ENCODE peak calls at places on chromosomes 3 and 15, in six cellular contexts. One of them, this sample, is unnamed.

GRCh38 chr3:67437789-67438188 is 216.6 kb downstream of the SUCLG2 start:
- DNase-seq in putamen: no peak
- DNase-seq in DMS 273 treated with DMSO at 0.1 percent for 48 hours: no peak
- DNase-seq in GM12891: no peak
- DNase-seq in AG04450: no peak
- DNase-seq in GM03348: no peak
- DNase-seq in this sample: no peak

GRCh38 chr15:38479286-38479685 is 25.4 kb downstream of the FAM98B start:
- DNase-seq in DMS 273 treated with DMSO at 0.1 percent for 48 hours: no peak
- DNase-seq in GM12891: no peak
- DNase-seq in GM03348: peak
- DNase-seq in putamen: no peak
- DNase-seq in AG04450: no peak
- DNase-seq in this sample: no peak

GRCh38 chr15:27767918-27768640 is 331.0 kb downstream of the OCA2 start:
- DNase-seq in GM12891: no peak
- DNase-seq in DMS 273 treated with DMSO at 0.1 percent for 48 hours: no peak
- DNase-seq in putamen: no peak
- DNase-seq in AG04450: no peak
- DNase-seq in GM03348: no peak
- DNase-seq in this sample: no peak

GRCh38 chr3:62622553-62623174 is 249.3 kb upstream of the FEZF2 start:
- DNase-seq in AG04450: peak
- DNase-seq in GM12891: peak
- DNase-seq in DMS 273 treated with DMSO at 0.1 percent for 48 hours: no peak
- DNase-seq in GM03348: peak
- DNase-seq in putamen: peak
- DNase-seq in this sample: peak

GRCh38 chr3:4716731-4717362 is 223.7 kb downstream of the ITPR1 start:
- DNase-seq in DMS 273 treated with DMSO at 0.1 percent for 48 hours: no peak
- DNase-seq in GM03348: peak
- DNase-seq in AG04450: no peak
- DNase-seq in GM12891: no peak
- DNase-seq in putamen: no peak
- DNase-seq in this sample: no peak

GRCh38 chr3:72683068-72683467 is 165.2 kb downstream of the SHQ1 start:
- DNase-seq in putamen: no peak
- DNase-seq in AG04450: no peak
- DNase-seq in GM03348: no peak
- DNase-seq in GM12891: no peak
- DNase-seq in DMS 273 treated with DMSO at 0.1 percent for 48 hours: no peak
- DNase-seq in this sample: no peak

GRCh38 chr15:92012368-92012629 is 158.8 kb downstream of the SLCO3A1 start:
- DNase-seq in DMS 273 treated with DMSO at 0.1 percent for 48 hours: no peak
- DNase-seq in GM12891: no peak
- DNase-seq in putamen: no peak
- DNase-seq in AG04450: no peak
- DNase-seq in GM03348: no peak
- DNase-seq in this sample: no peak

GRCh38 chr15:90819390-90819789 is 49.0 kb upstream of the FURIN start:
- DNase-seq in DMS 273 treated with DMSO at 0.1 percent for 48 hours: no peak
- DNase-seq in GM12891: no peak
- DNase-seq in AG04450: no peak
- DNase-seq in putamen: no peak
- DNase-seq in GM03348: no peak
- DNase-seq in this sample: no peak

GRCh38 chr3:50806806-50807205 is 132.1 kb downstream of the DOCK3 start:
- DNase-seq in AG04450: no peak
- DNase-seq in GM03348: peak
- DNase-seq in putamen: no peak
- DNase-seq in DMS 273 treated with DMSO at 0.1 percent for 48 hours: no peak
- DNase-seq in GM12891: no peak
- DNase-seq in this sample: peak

GRCh38 chr3:55440406-55440708 is 46.7 kb downstream of the WNT5A start:
- DNase-seq in AG04450: no peak
- DNase-seq in GM12891: no peak
- DNase-seq in GM03348: no peak
- DNase-seq in DMS 273 treated with DMSO at 0.1 percent for 48 hours: no peak
- DNase-seq in putamen: no peak
- DNase-seq in this sample: no peak

GRCh38 chr15:66740802-66741201 is 38.8 kb downstream of the SMAD6 start:
- DNase-seq in AG04450: no peak
- DNase-seq in GM12891: no peak
- DNase-seq in GM03348: peak
- DNase-seq in putamen: no peak
- DNase-seq in DMS 273 treated with DMSO at 0.1 percent for 48 hours: no peak
- DNase-seq in this sample: peak

GRCh38 chr3:108281670-108282069 is 14.7 kb upstream of the HHLA2 start:
- DNase-seq in GM12891: no peak
- DNase-seq in putamen: no peak
- DNase-seq in AG04450: no peak
- DNase-seq in GM03348: no peak
- DNase-seq in DMS 273 treated with DMSO at 0.1 percent for 48 hours: no peak
- DNase-seq in this sample: no peak

GRCh38 chr15:28901987-28902745 is 16.4 kb downstream of the APBA2 start:
- DNase-seq in putamen: no peak
- DNase-seq in GM03348: no peak
- DNase-seq in GM12891: no peak
- DNase-seq in DMS 273 treated with DMSO at 0.1 percent for 48 hours: no peak
- DNase-seq in AG04450: no peak
- DNase-seq in this sample: no peak

GRCh38 chr3:139676634-139677197 is 1.1 kb downstream of the NMNAT3 start:
- DNase-seq in DMS 273 treated with DMSO at 0.1 percent for 48 hours: no peak
- DNase-seq in putamen: no peak
- DNase-seq in GM03348: no peak
- DNase-seq in AG04450: no peak
- DNase-seq in GM12891: no peak
- DNase-seq in this sample: no peak

GRCh38 chr3:168467085-168467714 is 371.5 kb upstream of the GOLIM4 start:
- DNase-seq in GM12891: no peak
- DNase-seq in GM03348: peak
- DNase-seq in DMS 273 treated with DMSO at 0.1 percent for 48 hours: peak
- DNase-seq in AG04450: peak
- DNase-seq in putamen: peak
- DNase-seq in this sample: peak

GRCh38 chr3:46297658-46298423 is 55.6 kb downstream of the CCR3 start:
- DNase-seq in GM12891: no peak
- DNase-seq in GM03348: no peak
- DNase-seq in DMS 273 treated with DMSO at 0.1 percent for 48 hours: no peak
- DNase-seq in AG04450: no peak
- DNase-seq in putamen: peak
- DNase-seq in this sample: peak

GRCh38 chr3:133821767-133822638 is 16.4 kb downstream of the SRPRB start:
- DNase-seq in GM12891: no peak
- DNase-seq in AG04450: peak
- DNase-seq in DMS 273 treated with DMSO at 0.1 percent for 48 hours: peak
- DNase-seq in putamen: peak
- DNase-seq in GM03348: peak
- DNase-seq in this sample: peak

GRCh38 chr3:136604961-136605360 is 147.2 kb downstream of the STAG1 start:
- DNase-seq in putamen: no peak
- DNase-seq in GM03348: peak
- DNase-seq in GM12891: no peak
- DNase-seq in AG04450: no peak
- DNase-seq in DMS 273 treated with DMSO at 0.1 percent for 48 hours: no peak
- DNase-seq in this sample: no peak

GRCh38 chr15:34679326-34679725 is 75.5 kb downstream of the GJD2 start:
- DNase-seq in GM12891: no peak
- DNase-seq in GM03348: peak
- DNase-seq in AG04450: no peak
- DNase-seq in DMS 273 treated with DMSO at 0.1 percent for 48 hours: no peak
- DNase-seq in putamen: no peak
- DNase-seq in this sample: no peak

GRCh38 chr15:39947401-39948197 is 13.7 kb downstream of the EIF2AK4 start:
- DNase-seq in GM03348: no peak
- DNase-seq in AG04450: no peak
- DNase-seq in GM12891: no peak
- DNase-seq in DMS 273 treated with DMSO at 0.1 percent for 48 hours: no peak
- DNase-seq in putamen: no peak
- DNase-seq in this sample: no peak

GRCh38 chr3:134815519-134815918 is 20.5 kb downstream of the EPHB1 start:
- DNase-seq in GM12891: no peak
- DNase-seq in putamen: no peak
- DNase-seq in DMS 273 treated with DMSO at 0.1 percent for 48 hours: no peak
- DNase-seq in GM03348: no peak
- DNase-seq in AG04450: no peak
- DNase-seq in this sample: no peak

GRCh38 chr3:152650177-152650576 is 184.8 kb upstream of the P2RY1 start:
- DNase-seq in AG04450: no peak
- DNase-seq in putamen: peak
- DNase-seq in DMS 273 treated with DMSO at 0.1 percent for 48 hours: no peak
- DNase-seq in GM03348: no peak
- DNase-seq in GM12891: no peak
- DNase-seq in this sample: no peak

This sample was measured in left kidney.